ENCODE peak calls at places on chromosomes 3 and 15, in nine cellular contexts. J, F, N, X, A, V, M, T and H are unnamed samples.
A peak's percentile ranks its signal among the peaks of the same experiment; 100 is the strongest.

GRCh38 chr3:156388469-156389150 is 166.3 kb downstream of the SSR3 start:
- DNase-seq in F (no peak), J (no peak), X (no peak), A (no peak), V (no peak), T (no peak), N (no peak), M (no peak), H (peak; percentile 98)

GRCh38 chr15:74614744-74615312 is 808 bp upstream of the CLK3 start:
- DNase-seq in N (no peak), F (peak; percentile 55), V (no peak), M (peak; percentile 92), X (peak; percentile 79), A (peak; percentile 61), T (peak; percentile 97), J (no peak), H (peak; percentile 68)

GRCh38 chr3:169082634-169083033 is 580.9 kb downstream of the MECOM start:
- DNase-seq in F (no peak), J (no peak), N (no peak), A (no peak), T (no peak), M (no peak), X (no peak), V (no peak), H (no peak)

GRCh38 chr15:87293016-87293415 is 963.5 kb downstream of the NTRK3 start:
- DNase-seq in N (no peak), M (no peak), J (no peak), A (no peak), T (no peak), X (no peak), F (no peak), V (no peak), H (no peak)

GRCh38 chr3:198109883-198110282 is 149.9 kb downstream of the LMLN start:
- DNase-seq in F (no peak), X (no peak), J (no peak), N (no peak), M (no peak), T (no peak), A (no peak), V (no peak), H (no peak)

GRCh38 chr3:9625656-9626055 is 23.6 kb upstream of the MTMR14 start:
- DNase-seq in J (no peak), A (no peak), N (no peak), V (no peak), M (no peak), T (no peak), F (no peak), X (no peak), H (no peak)

GRCh38 chr3:9397911-9398714 is 698 bp downstream of the SETD5 start:
- DNase-seq in J (no peak), V (peak; percentile 66), A (peak; percentile 13), M (peak; percentile 27), X (no peak), T (peak; percentile 42), N (no peak), F (peak; percentile 22), H (no peak)

GRCh38 chr3:162338514-162338913 is 841.9 kb downstream of the OTOL1 start:
- DNase-seq in X (no peak), M (no peak), A (no peak), J (no peak), N (no peak), F (no peak), V (no peak), T (no peak), H (no peak)

GRCh38 chr3:190227064-190227463 is 95.2 kb downstream of the CLDN1 start:
- DNase-seq in N (no peak), X (no peak), J (no peak), F (no peak), A (no peak), M (no peak), T (no peak), V (no peak), H (no peak)

GRCh38 chr3:79881431-79881830 is 113.6 kb upstream of the ROBO1 start:
- DNase-seq in V (no peak), N (no peak), A (no peak), T (no peak), J (no peak), X (no peak), M (no peak), F (no peak), H (no peak)

GRCh38 chr3:46438831-46439230 is 25.9 kb downstream of the LTF start:
- DNase-seq in M (no peak), V (no peak), T (no peak), J (no peak), N (no peak), X (no peak), A (no peak), F (no peak), H (no peak)

GRCh38 chr3:191686626-191687025 is 225.7 kb downstream of the PYDC2 start:
- DNase-seq in F (no peak), X (no peak), N (no peak), V (no peak), M (no peak), T (no peak), A (no peak), J (no peak), H (no peak)

GRCh38 chr3:118932822-118933558 is 101.7 kb downstream of the IGSF11 start:
- DNase-seq in J (no peak), N (no peak), F (no peak), T (no peak), A (no peak), X (no peak), M (no peak), V (no peak), H (no peak)

GRCh38 chr3:115401891-115402501 is 221.3 kb upstream of the GAP43 start:
- DNase-seq in F (no peak), N (no peak), A (no peak), V (no peak), J (no peak), X (no peak), T (no peak), M (no peak), H (peak; percentile 25)

GRCh38 chr3:39267631-39268553 is 11.9 kb downstream of the CX3CR1 start:
- DNase-seq in T (no peak), X (no peak), J (no peak), A (no peak), N (no peak), V (no peak), F (no peak), M (peak; percentile 23), H (no peak)

GRCh38 chr15:74362482-74362881 is 5.0 kb downstream of the CYP11A1 start:
- DNase-seq in V (no peak), T (no peak), N (no peak), X (no peak), F (no peak), M (no peak), J (no peak), A (no peak), H (no peak)

GRCh38 chr15:28086175-28086703 is 12.9 kb downstream of the OCA2 start:
- DNase-seq in X (peak; percentile 37), M (peak; percentile 20), T (no peak), F (peak; percentile 78), A (peak; percentile 46), V (no peak), J (no peak), N (no peak), H (peak; percentile 30)

GRCh38 chr3:193951859-193952258 is 184.1 kb upstream of the HES1 start:
- DNase-seq in T (no peak), N (no peak), A (no peak), F (no peak), X (no peak), J (no peak), M (no peak), V (no peak), H (no peak)

GRCh38 chr3:66405701-66406091 is 95.1 kb downstream of the LRIG1 start:
- DNase-seq in F (no peak), A (no peak), T (no peak), N (no peak), M (no peak), J (no peak), X (no peak), V (no peak), H (peak; percentile 76)

GRCh38 chr15:79257454-79257853 is 25.1 kb upstream of the ANKRD34C start:
- DNase-seq in M (no peak), X (no peak), A (no peak), V (no peak), F (no peak), J (no peak), N (no peak), T (no peak), H (no peak)

GRCh38 chr3:52218026-52218425 is 7.4 kb downstream of the TLR9 start:
- DNase-seq in N (no peak), X (no peak), V (no peak), J (no peak), F (no peak), A (no peak), M (no peak), T (no peak), H (no peak)

GRCh38 chr15:101637549-101638318 is 14.4 kb downstream of the TM2D3 start:
- DNase-seq in V (no peak), N (no peak), F (no peak), A (no peak), J (no peak), X (no peak), T (no peak), M (no peak), H (no peak)

GRCh38 chr3:149706905-149707304 is 45.4 kb downstream of the COMMD2 start:
- DNase-seq in T (no peak), J (no peak), X (no peak), A (no peak), M (no peak), V (no peak), F (peak; percentile 22), N (no peak), H (no peak)

GRCh38 chr3:127699098-127699945 is 26.6 kb downstream of the ABTB1 start:
- DNase-seq in J (no peak), V (peak; percentile 16), A (no peak), X (no peak), M (no peak), T (no peak), F (no peak), N (no peak), H (no peak)

GRCh38 chr3:128318275-128318920 is 148.3 kb downstream of the DNAJB8 start:
- DNase-seq in M (no peak), V (no peak), A (peak; percentile 6), N (no peak), X (no peak), F (no peak), J (no peak), T (no peak), H (no peak)

GRCh38 chr15:83682476-83683162 is 28.7 kb downstream of the ADAMTSL3 start:
- DNase-seq in X (no peak), A (no peak), V (no peak), J (no peak), N (no peak), F (no peak), M (no peak), T (no peak), H (no peak)

GRCh38 chr15:76340198-76340801 is 3.7 kb downstream of the ISL2 start:
- DNase-seq in F (no peak), X (peak; percentile 25), J (no peak), M (no peak), A (no peak), V (no peak), T (peak; percentile 51), N (no peak), H (no peak)

GRCh38 chr15:100704281-100705055 is 102.1 kb downstream of the ASB7 start:
- DNase-seq in V (no peak), X (no peak), T (no peak), F (no peak), J (no peak), A (no peak), M (no peak), N (no peak), H (peak; percentile 85)

GRCh38 chr3:173589116-173589515 is 191.6 kb downstream of the NLGN1 start:
- DNase-seq in A (no peak), N (no peak), F (no peak), T (no peak), M (no peak), J (no peak), V (no peak), X (no peak), H (no peak)

GRCh38 chr15:79932447-79932846 is 35.6 kb upstream of the MTHFS start:
- DNase-seq in F (no peak), M (no peak), J (no peak), X (no peak), N (no peak), V (no peak), T (no peak), A (no peak), H (no peak)

GRCh38 chr3:188772886-188773285 is 398.9 kb upstream of the TPRG1 start:
- DNase-seq in A (no peak), T (no peak), N (no peak), V (peak; percentile 46), X (no peak), J (no peak), F (no peak), M (no peak), H (no peak)